ENCODE peak calls at places on chromosome 13, in nine cellular contexts. One of them, this sample, is unnamed.

GRCh38 chr13:30042272-30042671 is 191.9 kb upstream of the UBL3 start:
- DNase-seq in natural killer cell: no peak
- DNase-seq in epithelial cell of esophagus: no peak
- DNase-seq in astrocyte of the cerebellum: no peak
- DNase-seq in mammary epithelial cell: no peak
- DNase-seq in activated CD8-positive, alpha-beta T cell treated with anti-CD3 and anti-CD28 coated beads for 36 hours: no peak
- DNase-seq in ovary: no peak
- DNase-seq in omental fat pad: no peak
- DNase-seq in sigmoid colon: no peak
- DNase-seq in this sample: no peak

GRCh38 chr13:100542546-100543156 is 45.9 kb downstream of the GGACT start:
- DNase-seq in natural killer cell: no peak
- DNase-seq in epithelial cell of esophagus: peak; percentile 76
- DNase-seq in astrocyte of the cerebellum: peak; percentile 45
- DNase-seq in mammary epithelial cell: peak; percentile 12
- DNase-seq in activated CD8-positive, alpha-beta T cell treated with anti-CD3 and anti-CD28 coated beads for 36 hours: peak; percentile 15
- DNase-seq in ovary: no peak
- DNase-seq in omental fat pad: no peak
- DNase-seq in sigmoid colon: peak; percentile 21
- DNase-seq in this sample: no peak

GRCh38 chr13:111654531-111654930 is 334.1 kb downstream of the TEX29 start:
- DNase-seq in natural killer cell: no peak
- DNase-seq in epithelial cell of esophagus: no peak
- DNase-seq in astrocyte of the cerebellum: no peak
- DNase-seq in mammary epithelial cell: no peak
- DNase-seq in activated CD8-positive, alpha-beta T cell treated with anti-CD3 and anti-CD28 coated beads for 36 hours: no peak
- DNase-seq in ovary: no peak
- DNase-seq in omental fat pad: no peak
- DNase-seq in sigmoid colon: no peak
- DNase-seq in this sample: no peak

GRCh38 chr13:42040730-42041016 is 7.8 kb upstream of the DGKH start:
- DNase-seq in natural killer cell: no peak
- DNase-seq in epithelial cell of esophagus: no peak
- DNase-seq in astrocyte of the cerebellum: no peak
- DNase-seq in mammary epithelial cell: no peak
- DNase-seq in activated CD8-positive, alpha-beta T cell treated with anti-CD3 and anti-CD28 coated beads for 36 hours: no peak
- DNase-seq in ovary: no peak
- DNase-seq in omental fat pad: no peak
- DNase-seq in sigmoid colon: no peak
- DNase-seq in this sample: no peak

GRCh38 chr13:51502206-51502651 is 49.4 kb upstream of the INTS6 start:
- DNase-seq in natural killer cell: no peak
- DNase-seq in epithelial cell of esophagus: peak; percentile 84
- DNase-seq in astrocyte of the cerebellum: no peak
- DNase-seq in mammary epithelial cell: peak; percentile 75
- DNase-seq in activated CD8-positive, alpha-beta T cell treated with anti-CD3 and anti-CD28 coated beads for 36 hours: peak; percentile 65
- DNase-seq in ovary: no peak
- DNase-seq in omental fat pad: no peak
- DNase-seq in sigmoid colon: no peak
- DNase-seq in this sample: no peak

GRCh38 chr13:74596691-74597090 is 462.5 kb upstream of the KLF12 start:
- DNase-seq in natural killer cell: no peak
- DNase-seq in epithelial cell of esophagus: no peak
- DNase-seq in astrocyte of the cerebellum: no peak
- DNase-seq in mammary epithelial cell: no peak
- DNase-seq in activated CD8-positive, alpha-beta T cell treated with anti-CD3 and anti-CD28 coated beads for 36 hours: no peak
- DNase-seq in ovary: no peak
- DNase-seq in omental fat pad: no peak
- DNase-seq in sigmoid colon: no peak
- DNase-seq in this sample: no peak

GRCh38 chr13:22311734-22312404 is 641.0 kb downstream of the FGF9 start:
- DNase-seq in natural killer cell: no peak
- DNase-seq in epithelial cell of esophagus: no peak
- DNase-seq in astrocyte of the cerebellum: no peak
- DNase-seq in mammary epithelial cell: no peak
- DNase-seq in activated CD8-positive, alpha-beta T cell treated with anti-CD3 and anti-CD28 coated beads for 36 hours: no peak
- DNase-seq in ovary: no peak
- DNase-seq in omental fat pad: no peak
- DNase-seq in sigmoid colon: peak; percentile 56
- DNase-seq in this sample: no peak

GRCh38 chr13:95641291-95641811 is 3.2 kb downstream of the DZIP1 start:
- DNase-seq in natural killer cell: no peak
- DNase-seq in epithelial cell of esophagus: no peak
- DNase-seq in astrocyte of the cerebellum: no peak
- DNase-seq in mammary epithelial cell: no peak
- DNase-seq in activated CD8-positive, alpha-beta T cell treated with anti-CD3 and anti-CD28 coated beads for 36 hours: no peak
- DNase-seq in ovary: peak; percentile 18
- DNase-seq in omental fat pad: no peak
- DNase-seq in sigmoid colon: peak; percentile 76
- DNase-seq in this sample: no peak

GRCh38 chr13:114119196-114119595 is 13.2 kb downstream of the RASA3 start:
- DNase-seq in natural killer cell: no peak
- DNase-seq in epithelial cell of esophagus: peak; percentile 47
- DNase-seq in astrocyte of the cerebellum: peak; percentile 83
- DNase-seq in mammary epithelial cell: peak; percentile 30
- DNase-seq in activated CD8-positive, alpha-beta T cell treated with anti-CD3 and anti-CD28 coated beads for 36 hours: peak; percentile 11
- DNase-seq in ovary: no peak
- DNase-seq in omental fat pad: no peak
- DNase-seq in sigmoid colon: no peak
- DNase-seq in this sample: no peak

GRCh38 chr13:96994030-96994848 is at the start of gene OXGR1:
- DNase-seq in natural killer cell: no peak
- DNase-seq in epithelial cell of esophagus: no peak
- DNase-seq in astrocyte of the cerebellum: no peak
- DNase-seq in mammary epithelial cell: no peak
- DNase-seq in activated CD8-positive, alpha-beta T cell treated with anti-CD3 and anti-CD28 coated beads for 36 hours: no peak
- DNase-seq in ovary: no peak
- DNase-seq in omental fat pad: no peak
- DNase-seq in sigmoid colon: no peak
- DNase-seq in this sample: no peak

GRCh38 chr13:80217614-80218456 is 123.1 kb downstream of the SPRY2 start:
- DNase-seq in natural killer cell: no peak
- DNase-seq in epithelial cell of esophagus: peak; percentile 36
- DNase-seq in astrocyte of the cerebellum: no peak
- DNase-seq in mammary epithelial cell: no peak
- DNase-seq in activated CD8-positive, alpha-beta T cell treated with anti-CD3 and anti-CD28 coated beads for 36 hours: no peak
- DNase-seq in ovary: no peak
- DNase-seq in omental fat pad: no peak
- DNase-seq in sigmoid colon: no peak
- DNase-seq in this sample: no peak

GRCh38 chr13:46593403-46593802 is 40.4 kb downstream of the LRCH1 start:
- DNase-seq in natural killer cell: no peak
- DNase-seq in epithelial cell of esophagus: no peak
- DNase-seq in astrocyte of the cerebellum: no peak
- DNase-seq in mammary epithelial cell: no peak
- DNase-seq in activated CD8-positive, alpha-beta T cell treated with anti-CD3 and anti-CD28 coated beads for 36 hours: peak; percentile 84
- DNase-seq in ovary: no peak
- DNase-seq in omental fat pad: no peak
- DNase-seq in sigmoid colon: no peak
- DNase-seq in this sample: peak; percentile 34

GRCh38 chr13:98972627-98973026 is 5.2 kb downstream of the DOCK9 start:
- DNase-seq in natural killer cell: no peak
- DNase-seq in epithelial cell of esophagus: peak; percentile 57
- DNase-seq in astrocyte of the cerebellum: peak; percentile 34
- DNase-seq in mammary epithelial cell: peak; percentile 66
- DNase-seq in activated CD8-positive, alpha-beta T cell treated with anti-CD3 and anti-CD28 coated beads for 36 hours: no peak
- DNase-seq in ovary: no peak
- DNase-seq in omental fat pad: no peak
- DNase-seq in sigmoid colon: no peak
- DNase-seq in this sample: no peak

GRCh38 chr13:47794963-47795362 is 206.1 kb downstream of the SUCLA2 start:
- DNase-seq in natural killer cell: no peak
- DNase-seq in epithelial cell of esophagus: no peak
- DNase-seq in astrocyte of the cerebellum: no peak
- DNase-seq in mammary epithelial cell: peak; percentile 4
- DNase-seq in activated CD8-positive, alpha-beta T cell treated with anti-CD3 and anti-CD28 coated beads for 36 hours: no peak
- DNase-seq in ovary: no peak
- DNase-seq in omental fat pad: no peak
- DNase-seq in sigmoid colon: no peak
- DNase-seq in this sample: no peak

GRCh38 chr13:41588899-41589298 is 131.5 kb downstream of the RGCC start:
- DNase-seq in natural killer cell: no peak
- DNase-seq in epithelial cell of esophagus: peak; percentile 89
- DNase-seq in astrocyte of the cerebellum: peak; percentile 74
- DNase-seq in mammary epithelial cell: peak; percentile 93
- DNase-seq in activated CD8-positive, alpha-beta T cell treated with anti-CD3 and anti-CD28 coated beads for 36 hours: peak; percentile 46
- DNase-seq in ovary: no peak
- DNase-seq in omental fat pad: no peak
- DNase-seq in sigmoid colon: no peak
- DNase-seq in this sample: no peak

GRCh38 chr13:25886438-25887214 is 165.2 kb downstream of the SHISA2 start:
- DNase-seq in natural killer cell: no peak
- DNase-seq in epithelial cell of esophagus: peak; percentile 94
- DNase-seq in astrocyte of the cerebellum: peak; percentile 65
- DNase-seq in mammary epithelial cell: peak; percentile 93
- DNase-seq in activated CD8-positive, alpha-beta T cell treated with anti-CD3 and anti-CD28 coated beads for 36 hours: peak; percentile 21
- DNase-seq in ovary: no peak
- DNase-seq in omental fat pad: no peak
- DNase-seq in sigmoid colon: no peak
- DNase-seq in this sample: no peak

GRCh38 chr13:76594435-76594834 is 291.8 kb downstream of the KCTD12 start:
- DNase-seq in natural killer cell: no peak
- DNase-seq in epithelial cell of esophagus: no peak
- DNase-seq in astrocyte of the cerebellum: no peak
- DNase-seq in mammary epithelial cell: no peak
- DNase-seq in activated CD8-positive, alpha-beta T cell treated with anti-CD3 and anti-CD28 coated beads for 36 hours: no peak
- DNase-seq in ovary: no peak
- DNase-seq in omental fat pad: no peak
- DNase-seq in sigmoid colon: no peak
- DNase-seq in this sample: no peak

GRCh38 chr13:49690133-49690989 is 925 bp downstream of the EBPL start:
- DNase-seq in natural killer cell: no peak
- DNase-seq in epithelial cell of esophagus: peak; percentile 69
- DNase-seq in astrocyte of the cerebellum: no peak
- DNase-seq in mammary epithelial cell: peak; percentile 33
- DNase-seq in activated CD8-positive, alpha-beta T cell treated with anti-CD3 and anti-CD28 coated beads for 36 hours: peak; percentile 21
- DNase-seq in ovary: no peak
- DNase-seq in omental fat pad: no peak
- DNase-seq in sigmoid colon: no peak
- DNase-seq in this sample: no peak

DNA sequence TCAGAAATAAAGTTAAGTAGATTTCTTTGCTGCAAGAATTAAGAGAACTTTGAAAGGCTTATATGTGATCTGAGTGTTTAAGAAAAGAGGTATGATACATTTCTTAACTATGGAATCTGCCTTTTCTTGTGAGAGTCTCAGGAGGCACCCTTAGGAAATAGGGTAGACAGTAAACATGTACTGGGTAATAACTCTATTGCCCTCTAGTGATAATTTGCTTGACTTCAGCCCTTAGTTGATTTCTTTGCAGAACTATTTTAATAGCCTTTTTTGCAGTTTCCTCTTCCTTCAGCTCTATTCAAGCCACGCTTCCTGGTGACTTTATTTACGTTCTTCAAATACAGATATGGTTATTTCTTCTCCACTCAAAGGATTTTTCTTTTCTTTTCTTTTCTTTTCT is 37.0 kb upstream of the CCNA1 start:
- DNase-seq in natural killer cell: no peak
- DNase-seq in epithelial cell of esophagus: peak; percentile 58
- DNase-seq in astrocyte of the cerebellum: peak; percentile 50
- DNase-seq in mammary epithelial cell: peak; percentile 20
- DNase-seq in activated CD8-positive, alpha-beta T cell treated with anti-CD3 and anti-CD28 coated beads for 36 hours: no peak
- DNase-seq in ovary: no peak
- DNase-seq in omental fat pad: no peak
- DNase-seq in sigmoid colon: no peak
- DNase-seq in this sample: no peak
- TF ChIP-seq CTCF in natural killer cell: no peak
- TF ChIP-seq CTCF in epithelial cell of esophagus: peak; percentile 45
- TF ChIP-seq CTCF in astrocyte of the cerebellum: peak; percentile 57
- TF ChIP-seq CTCF in mammary epithelial cell: peak; percentile 40
- TF ChIP-seq CTCF in activated CD8-positive, alpha-beta T cell treated with anti-CD3 and anti-CD28 coated beads for 36 hours: peak; percentile 13
- TF ChIP-seq CTCF in ovary: peak; percentile 46
- TF ChIP-seq CTCF in omental fat pad: no peak
- TF ChIP-seq CTCF in sigmoid colon: peak; percentile 47
- TF ChIP-seq CTCF in this sample: no peak

GRCh38 chr13:112774829-112775565 is 85.2 kb downstream of the ATP11A start:
- DNase-seq in natural killer cell: no peak
- DNase-seq in epithelial cell of esophagus: no peak
- DNase-seq in astrocyte of the cerebellum: no peak
- DNase-seq in mammary epithelial cell: no peak
- DNase-seq in activated CD8-positive, alpha-beta T cell treated with anti-CD3 and anti-CD28 coated beads for 36 hours: no peak
- DNase-seq in ovary: no peak
- DNase-seq in omental fat pad: no peak
- DNase-seq in sigmoid colon: no peak
- DNase-seq in this sample: no peak
- TF ChIP-seq CTCF in natural killer cell: no peak
- TF ChIP-seq CTCF in epithelial cell of esophagus: no peak
- TF ChIP-seq CTCF in astrocyte of the cerebellum: no peak
- TF ChIP-seq CTCF in mammary epithelial cell: no peak
- TF ChIP-seq CTCF in activated CD8-positive, alpha-beta T cell treated with anti-CD3 and anti-CD28 coated beads for 36 hours: no peak
- TF ChIP-seq CTCF in ovary: no peak
- TF ChIP-seq CTCF in omental fat pad: no peak
- TF ChIP-seq CTCF in sigmoid colon: no peak
- TF ChIP-seq CTCF in this sample: no peak

GRCh38 chr13:65613004-65613403 is 1617.1 kb downstream of the PCDH9 start:
- DNase-seq in natural killer cell: no peak
- DNase-seq in epithelial cell of esophagus: peak; percentile 4
- DNase-seq in astrocyte of the cerebellum: no peak
- DNase-seq in mammary epithelial cell: no peak
- DNase-seq in activated CD8-positive, alpha-beta T cell treated with anti-CD3 and anti-CD28 coated beads for 36 hours: no peak
- DNase-seq in ovary: no peak
- DNase-seq in omental fat pad: no peak
- DNase-seq in sigmoid colon: no peak
- DNase-seq in this sample: no peak
- TF ChIP-seq CTCF in natural killer cell: no peak
- TF ChIP-seq CTCF in epithelial cell of esophagus: peak; percentile 48
- TF ChIP-seq CTCF in astrocyte of the cerebellum: no peak
- TF ChIP-seq CTCF in mammary epithelial cell: peak; percentile 38
- TF ChIP-seq CTCF in activated CD8-positive, alpha-beta T cell treated with anti-CD3 and anti-CD28 coated beads for 36 hours: peak; percentile 34
- TF ChIP-seq CTCF in ovary: no peak
- TF ChIP-seq CTCF in omental fat pad: no peak
- TF ChIP-seq CTCF in sigmoid colon: no peak
- TF ChIP-seq CTCF in this sample: no peak

GRCh38 chr13:24106429-24106828 is 54.1 kb upstream of the SPATA13 start:
- DNase-seq in natural killer cell: no peak
- DNase-seq in epithelial cell of esophagus: no peak
- DNase-seq in astrocyte of the cerebellum: no peak
- DNase-seq in mammary epithelial cell: no peak
- DNase-seq in activated CD8-positive, alpha-beta T cell treated with anti-CD3 and anti-CD28 coated beads for 36 hours: no peak
- DNase-seq in ovary: no peak
- DNase-seq in omental fat pad: no peak
- DNase-seq in sigmoid colon: no peak
- DNase-seq in this sample: no peak

GRCh38 chr13:24110011-24110410 is 50.5 kb upstream of the SPATA13 start:
- DNase-seq in natural killer cell: no peak
- DNase-seq in epithelial cell of esophagus: no peak
- DNase-seq in astrocyte of the cerebellum: no peak
- DNase-seq in mammary epithelial cell: no peak
- DNase-seq in activated CD8-positive, alpha-beta T cell treated with anti-CD3 and anti-CD28 coated beads for 36 hours: no peak
- DNase-seq in ovary: no peak
- DNase-seq in omental fat pad: no peak
- DNase-seq in sigmoid colon: no peak
- DNase-seq in this sample: no peak

GRCh38 chr13:24108615-24108965 is 51.9 kb upstream of the SPATA13 start:
- DNase-seq in natural killer cell: no peak
- DNase-seq in epithelial cell of esophagus: no peak
- DNase-seq in astrocyte of the cerebellum: no peak
- DNase-seq in mammary epithelial cell: no peak
- DNase-seq in activated CD8-positive, alpha-beta T cell treated with anti-CD3 and anti-CD28 coated beads for 36 hours: no peak
- DNase-seq in ovary: no peak
- DNase-seq in omental fat pad: no peak
- DNase-seq in sigmoid colon: no peak
- DNase-seq in this sample: no peak

GRCh38 chr13:24104723-24105122 is 55.8 kb upstream of the SPATA13 start:
- DNase-seq in natural killer cell: no peak
- DNase-seq in epithelial cell of esophagus: no peak
- DNase-seq in astrocyte of the cerebellum: no peak
- DNase-seq in mammary epithelial cell: no peak
- DNase-seq in activated CD8-positive, alpha-beta T cell treated with anti-CD3 and anti-CD28 coated beads for 36 hours: no peak
- DNase-seq in ovary: no peak
- DNase-seq in omental fat pad: no peak
- DNase-seq in sigmoid colon: no peak
- DNase-seq in this sample: no peak

GRCh38 chr13:24107955-24108614 is 52.4 kb upstream of the SPATA13 start:
- DNase-seq in natural killer cell: no peak
- DNase-seq in epithelial cell of esophagus: peak; percentile 13
- DNase-seq in astrocyte of the cerebellum: no peak
- DNase-seq in mammary epithelial cell: no peak
- DNase-seq in activated CD8-positive, alpha-beta T cell treated with anti-CD3 and anti-CD28 coated beads for 36 hours: no peak
- DNase-seq in ovary: no peak
- DNase-seq in omental fat pad: no peak
- DNase-seq in sigmoid colon: no peak
- DNase-seq in this sample: no peak
- TF ChIP-seq CTCF in natural killer cell: no peak
- TF ChIP-seq CTCF in epithelial cell of esophagus: no peak
- TF ChIP-seq CTCF in astrocyte of the cerebellum: no peak
- TF ChIP-seq CTCF in mammary epithelial cell: no peak
- TF ChIP-seq CTCF in activated CD8-positive, alpha-beta T cell treated with anti-CD3 and anti-CD28 coated beads for 36 hours: no peak
- TF ChIP-seq CTCF in ovary: no peak
- TF ChIP-seq CTCF in omental fat pad: no peak
- TF ChIP-seq CTCF in sigmoid colon: no peak
- TF ChIP-seq CTCF in this sample: no peak